ENCODE peak calls at places on chromosomes 12 and 14, in six cellular contexts. One of them, this sample, is unnamed.

GRCh38 chr12:121181181-121181580 is 28.7 kb upstream of the P2RX4 start:
- DNase-seq in stimulated activated CD8-positive, alpha-beta memory T cell treated with anti-CD3 and anti-CD28 coated beads, Interleukin-7, amount 100 ng/mL, for 24 hours: no peak
- DNase-seq in GM13976: no peak
- DNase-seq in activated CD4-positive, alpha-beta T cell treated with anti-CD3 and anti-CD28 coated beads for 24 hours: no peak
- DNase-seq in endothelial cell: no peak
- DNase-seq in posterior vena cava: no peak
- DNase-seq in this sample: no peak

GRCh38 chr14:27688823-27689444 is 1077.7 kb upstream of the FOXG1 start:
- DNase-seq in stimulated activated CD8-positive, alpha-beta memory T cell treated with anti-CD3 and anti-CD28 coated beads, Interleukin-7, amount 100 ng/mL, for 24 hours: no peak
- DNase-seq in GM13976: no peak
- DNase-seq in activated CD4-positive, alpha-beta T cell treated with anti-CD3 and anti-CD28 coated beads for 24 hours: no peak
- DNase-seq in endothelial cell: no peak
- DNase-seq in posterior vena cava: peak; percentile 57
- DNase-seq in this sample: no peak

GRCh38 chr14:101125313-101125712 is 221.8 kb upstream of the RTL1 start:
- DNase-seq in stimulated activated CD8-positive, alpha-beta memory T cell treated with anti-CD3 and anti-CD28 coated beads, Interleukin-7, amount 100 ng/mL, for 24 hours: no peak
- DNase-seq in GM13976: no peak
- DNase-seq in activated CD4-positive, alpha-beta T cell treated with anti-CD3 and anti-CD28 coated beads for 24 hours: no peak
- DNase-seq in endothelial cell: no peak
- DNase-seq in posterior vena cava: no peak
- DNase-seq in this sample: no peak

GRCh38 chr12:15527201-15527782 is 205.0 kb downstream of the PTPRO start:
- DNase-seq in stimulated activated CD8-positive, alpha-beta memory T cell treated with anti-CD3 and anti-CD28 coated beads, Interleukin-7, amount 100 ng/mL, for 24 hours: no peak
- DNase-seq in GM13976: no peak
- DNase-seq in activated CD4-positive, alpha-beta T cell treated with anti-CD3 and anti-CD28 coated beads for 24 hours: no peak
- DNase-seq in endothelial cell: no peak
- DNase-seq in posterior vena cava: no peak
- DNase-seq in this sample: no peak

GRCh38 chr12:76866726-76867125 is 12.1 kb downstream of the CSRP2 start:
- DNase-seq in stimulated activated CD8-positive, alpha-beta memory T cell treated with anti-CD3 and anti-CD28 coated beads, Interleukin-7, amount 100 ng/mL, for 24 hours: no peak
- DNase-seq in GM13976: no peak
- DNase-seq in activated CD4-positive, alpha-beta T cell treated with anti-CD3 and anti-CD28 coated beads for 24 hours: no peak
- DNase-seq in endothelial cell: no peak
- DNase-seq in posterior vena cava: no peak
- DNase-seq in this sample: no peak

GRCh38 chr14:71242237-71242748 is 335.0 kb downstream of the PCNX1 start:
- DNase-seq in stimulated activated CD8-positive, alpha-beta memory T cell treated with anti-CD3 and anti-CD28 coated beads, Interleukin-7, amount 100 ng/mL, for 24 hours: no peak
- DNase-seq in GM13976: no peak
- DNase-seq in activated CD4-positive, alpha-beta T cell treated with anti-CD3 and anti-CD28 coated beads for 24 hours: no peak
- DNase-seq in endothelial cell: no peak
- DNase-seq in posterior vena cava: no peak
- DNase-seq in this sample: no peak

GRCh38 chr14:104724981-104725771 is 1.1 kb downstream of the ADSS1 start:
- DNase-seq in stimulated activated CD8-positive, alpha-beta memory T cell treated with anti-CD3 and anti-CD28 coated beads, Interleukin-7, amount 100 ng/mL, for 24 hours: no peak
- DNase-seq in GM13976: no peak
- DNase-seq in activated CD4-positive, alpha-beta T cell treated with anti-CD3 and anti-CD28 coated beads for 24 hours: no peak
- DNase-seq in endothelial cell: peak; percentile 50
- DNase-seq in posterior vena cava: no peak
- DNase-seq in this sample: no peak

GRCh38 chr12:120356567-120357030 is 12.4 kb downstream of the MSI1 start:
- DNase-seq in stimulated activated CD8-positive, alpha-beta memory T cell treated with anti-CD3 and anti-CD28 coated beads, Interleukin-7, amount 100 ng/mL, for 24 hours: peak; percentile 57
- DNase-seq in GM13976: peak; percentile 89
- DNase-seq in activated CD4-positive, alpha-beta T cell treated with anti-CD3 and anti-CD28 coated beads for 24 hours: peak; percentile 61
- DNase-seq in endothelial cell: peak; percentile 83
- DNase-seq in posterior vena cava: peak; percentile 88
- DNase-seq in this sample: peak; percentile 87

GRCh38 chr14:63493246-63493645 is 49.9 kb downstream of the PPP2R5E start:
- DNase-seq in stimulated activated CD8-positive, alpha-beta memory T cell treated with anti-CD3 and anti-CD28 coated beads, Interleukin-7, amount 100 ng/mL, for 24 hours: no peak
- DNase-seq in GM13976: peak; percentile 41
- DNase-seq in activated CD4-positive, alpha-beta T cell treated with anti-CD3 and anti-CD28 coated beads for 24 hours: no peak
- DNase-seq in endothelial cell: no peak
- DNase-seq in posterior vena cava: no peak
- DNase-seq in this sample: no peak

GRCh38 chr12:115973066-115973465 is 304.4 kb downstream of the MED13L start:
- DNase-seq in stimulated activated CD8-positive, alpha-beta memory T cell treated with anti-CD3 and anti-CD28 coated beads, Interleukin-7, amount 100 ng/mL, for 24 hours: no peak
- DNase-seq in GM13976: no peak
- DNase-seq in activated CD4-positive, alpha-beta T cell treated with anti-CD3 and anti-CD28 coated beads for 24 hours: no peak
- DNase-seq in endothelial cell: no peak
- DNase-seq in posterior vena cava: no peak
- DNase-seq in this sample: no peak

GRCh38 chr14:103623883-103624482 is 5.0 kb upstream of the KLC1 start:
- DNase-seq in stimulated activated CD8-positive, alpha-beta memory T cell treated with anti-CD3 and anti-CD28 coated beads, Interleukin-7, amount 100 ng/mL, for 24 hours: no peak
- DNase-seq in GM13976: no peak
- DNase-seq in activated CD4-positive, alpha-beta T cell treated with anti-CD3 and anti-CD28 coated beads for 24 hours: no peak
- DNase-seq in endothelial cell: no peak
- DNase-seq in posterior vena cava: no peak
- DNase-seq in this sample: peak; percentile 76

GRCh38 chr14:24843494-24843893 is 206.5 kb downstream of the STXBP6 start:
- DNase-seq in stimulated activated CD8-positive, alpha-beta memory T cell treated with anti-CD3 and anti-CD28 coated beads, Interleukin-7, amount 100 ng/mL, for 24 hours: no peak
- DNase-seq in GM13976: peak; percentile 5
- DNase-seq in activated CD4-positive, alpha-beta T cell treated with anti-CD3 and anti-CD28 coated beads for 24 hours: no peak
- DNase-seq in endothelial cell: no peak
- DNase-seq in posterior vena cava: no peak
- DNase-seq in this sample: no peak

GRCh38 chr14:100375273-100375962 is 52.3 kb downstream of the SLC25A47 start:
- DNase-seq in stimulated activated CD8-positive, alpha-beta memory T cell treated with anti-CD3 and anti-CD28 coated beads, Interleukin-7, amount 100 ng/mL, for 24 hours: peak; percentile 67
- DNase-seq in GM13976: peak; percentile 78
- DNase-seq in activated CD4-positive, alpha-beta T cell treated with anti-CD3 and anti-CD28 coated beads for 24 hours: peak; percentile 75
- DNase-seq in endothelial cell: peak; percentile 28
- DNase-seq in posterior vena cava: peak; percentile 94
- DNase-seq in this sample: peak; percentile 86

GRCh38 chr12:76232013-76232412 is 116.2 kb downstream of the BBS10 start:
- DNase-seq in stimulated activated CD8-positive, alpha-beta memory T cell treated with anti-CD3 and anti-CD28 coated beads, Interleukin-7, amount 100 ng/mL, for 24 hours: no peak
- DNase-seq in GM13976: no peak
- DNase-seq in activated CD4-positive, alpha-beta T cell treated with anti-CD3 and anti-CD28 coated beads for 24 hours: no peak
- DNase-seq in endothelial cell: no peak
- DNase-seq in posterior vena cava: no peak
- DNase-seq in this sample: no peak

GRCh38 chr14:89417111-89417468 is at the start of gene FOXN3:
- DNase-seq in stimulated activated CD8-positive, alpha-beta memory T cell treated with anti-CD3 and anti-CD28 coated beads, Interleukin-7, amount 100 ng/mL, for 24 hours: peak; percentile 76
- DNase-seq in GM13976: peak; percentile 91
- DNase-seq in activated CD4-positive, alpha-beta T cell treated with anti-CD3 and anti-CD28 coated beads for 24 hours: peak; percentile 76
- DNase-seq in endothelial cell: peak; percentile 90
- DNase-seq in posterior vena cava: peak; percentile 98
- DNase-seq in this sample: peak; percentile 97

GRCh38 chr12:104709692-104710435 is 248.2 kb downstream of the SLC41A2 start:
- DNase-seq in stimulated activated CD8-positive, alpha-beta memory T cell treated with anti-CD3 and anti-CD28 coated beads, Interleukin-7, amount 100 ng/mL, for 24 hours: no peak
- DNase-seq in GM13976: no peak
- DNase-seq in activated CD4-positive, alpha-beta T cell treated with anti-CD3 and anti-CD28 coated beads for 24 hours: no peak
- DNase-seq in endothelial cell: no peak
- DNase-seq in posterior vena cava: no peak
- DNase-seq in this sample: no peak

GRCh38 chr12:52971701-52972329 is 22.9 kb downstream of the KRT18 start:
- DNase-seq in stimulated activated CD8-positive, alpha-beta memory T cell treated with anti-CD3 and anti-CD28 coated beads, Interleukin-7, amount 100 ng/mL, for 24 hours: no peak
- DNase-seq in GM13976: no peak
- DNase-seq in activated CD4-positive, alpha-beta T cell treated with anti-CD3 and anti-CD28 coated beads for 24 hours: no peak
- DNase-seq in endothelial cell: no peak
- DNase-seq in posterior vena cava: no peak
- DNase-seq in this sample: no peak

GRCh38 chr12:17215754-17216153 is 609.8 kb upstream of the LMO3 start:
- DNase-seq in stimulated activated CD8-positive, alpha-beta memory T cell treated with anti-CD3 and anti-CD28 coated beads, Interleukin-7, amount 100 ng/mL, for 24 hours: no peak
- DNase-seq in GM13976: no peak
- DNase-seq in activated CD4-positive, alpha-beta T cell treated with anti-CD3 and anti-CD28 coated beads for 24 hours: no peak
- DNase-seq in endothelial cell: no peak
- DNase-seq in posterior vena cava: no peak
- DNase-seq in this sample: no peak

GRCh38 chr14:64196668-64197411 is 97.3 kb downstream of the ESR2 start:
- DNase-seq in stimulated activated CD8-positive, alpha-beta memory T cell treated with anti-CD3 and anti-CD28 coated beads, Interleukin-7, amount 100 ng/mL, for 24 hours: no peak
- DNase-seq in GM13976: no peak
- DNase-seq in activated CD4-positive, alpha-beta T cell treated with anti-CD3 and anti-CD28 coated beads for 24 hours: no peak
- DNase-seq in endothelial cell: peak; percentile 38
- DNase-seq in posterior vena cava: no peak
- DNase-seq in this sample: peak; percentile 85

GRCh38 chr14:21807975-21808374 is 134.4 kb upstream of the OR4E1 start:
- DNase-seq in stimulated activated CD8-positive, alpha-beta memory T cell treated with anti-CD3 and anti-CD28 coated beads, Interleukin-7, amount 100 ng/mL, for 24 hours: no peak
- DNase-seq in GM13976: no peak
- DNase-seq in activated CD4-positive, alpha-beta T cell treated with anti-CD3 and anti-CD28 coated beads for 24 hours: no peak
- DNase-seq in endothelial cell: no peak
- DNase-seq in posterior vena cava: no peak
- DNase-seq in this sample: no peak

GRCh38 chr12:68374315-68374982 is 42.3 kb upstream of the MDM1 start:
- DNase-seq in stimulated activated CD8-positive, alpha-beta memory T cell treated with anti-CD3 and anti-CD28 coated beads, Interleukin-7, amount 100 ng/mL, for 24 hours: no peak
- DNase-seq in GM13976: peak; percentile 66
- DNase-seq in activated CD4-positive, alpha-beta T cell treated with anti-CD3 and anti-CD28 coated beads for 24 hours: peak; percentile 35
- DNase-seq in endothelial cell: no peak
- DNase-seq in posterior vena cava: no peak
- DNase-seq in this sample: no peak

GRCh38 chr12:9969673-9970072 is 1.5 kb upstream of the CLEC12A start:
- DNase-seq in stimulated activated CD8-positive, alpha-beta memory T cell treated with anti-CD3 and anti-CD28 coated beads, Interleukin-7, amount 100 ng/mL, for 24 hours: no peak
- DNase-seq in GM13976: no peak
- DNase-seq in activated CD4-positive, alpha-beta T cell treated with anti-CD3 and anti-CD28 coated beads for 24 hours: no peak
- DNase-seq in endothelial cell: no peak
- DNase-seq in posterior vena cava: no peak
- DNase-seq in this sample: no peak

GRCh38 chr14:70415788-70416187 is 1.1 kb downstream of the SYNJ2BP start:
- DNase-seq in stimulated activated CD8-positive, alpha-beta memory T cell treated with anti-CD3 and anti-CD28 coated beads, Interleukin-7, amount 100 ng/mL, for 24 hours: no peak
- DNase-seq in GM13976: no peak
- DNase-seq in activated CD4-positive, alpha-beta T cell treated with anti-CD3 and anti-CD28 coated beads for 24 hours: no peak
- DNase-seq in endothelial cell: no peak
- DNase-seq in posterior vena cava: no peak
- DNase-seq in this sample: no peak

GRCh38 chr12:113230315-113231274 is 9.3 kb downstream of the TPCN1 start:
- DNase-seq in stimulated activated CD8-positive, alpha-beta memory T cell treated with anti-CD3 and anti-CD28 coated beads, Interleukin-7, amount 100 ng/mL, for 24 hours: no peak
- DNase-seq in GM13976: no peak
- DNase-seq in activated CD4-positive, alpha-beta T cell treated with anti-CD3 and anti-CD28 coated beads for 24 hours: no peak
- DNase-seq in endothelial cell: no peak
- DNase-seq in posterior vena cava: peak; percentile 55
- DNase-seq in this sample: peak; percentile 59

GRCh38 chr12:237026-237815 is 23.3 kb upstream of the SLC6A12 start:
- DNase-seq in stimulated activated CD8-positive, alpha-beta memory T cell treated with anti-CD3 and anti-CD28 coated beads, Interleukin-7, amount 100 ng/mL, for 24 hours: no peak
- DNase-seq in GM13976: no peak
- DNase-seq in activated CD4-positive, alpha-beta T cell treated with anti-CD3 and anti-CD28 coated beads for 24 hours: no peak
- DNase-seq in endothelial cell: no peak
- DNase-seq in posterior vena cava: peak; percentile 79
- DNase-seq in this sample: no peak

GRCh38 chr12:8781326-8781725 is 41.1 kb upstream of the A2ML1 start:
- DNase-seq in stimulated activated CD8-positive, alpha-beta memory T cell treated with anti-CD3 and anti-CD28 coated beads, Interleukin-7, amount 100 ng/mL, for 24 hours: no peak
- DNase-seq in GM13976: no peak
- DNase-seq in activated CD4-positive, alpha-beta T cell treated with anti-CD3 and anti-CD28 coated beads for 24 hours: no peak
- DNase-seq in endothelial cell: no peak
- DNase-seq in posterior vena cava: no peak
- DNase-seq in this sample: no peak

GRCh38 chr12:132661972-132662371 is 25.2 kb downstream of the POLE start:
- DNase-seq in stimulated activated CD8-positive, alpha-beta memory T cell treated with anti-CD3 and anti-CD28 coated beads, Interleukin-7, amount 100 ng/mL, for 24 hours: no peak
- DNase-seq in GM13976: no peak
- DNase-seq in activated CD4-positive, alpha-beta T cell treated with anti-CD3 and anti-CD28 coated beads for 24 hours: no peak
- DNase-seq in endothelial cell: no peak
- DNase-seq in posterior vena cava: peak; percentile 25
- DNase-seq in this sample: no peak

GRCh38 chr12:57148469-57149308 is 1.3 kb upstream of the LRP1-AS start:
- DNase-seq in stimulated activated CD8-positive, alpha-beta memory T cell treated with anti-CD3 and anti-CD28 coated beads, Interleukin-7, amount 100 ng/mL, for 24 hours: no peak
- DNase-seq in GM13976: no peak
- DNase-seq in activated CD4-positive, alpha-beta T cell treated with anti-CD3 and anti-CD28 coated beads for 24 hours: no peak
- DNase-seq in endothelial cell: no peak
- DNase-seq in posterior vena cava: peak; percentile 92
- DNase-seq in this sample: no peak

GRCh38 chr14:76236172-76237130 is 84.7 kb downstream of the GPATCH2L start:
- DNase-seq in stimulated activated CD8-positive, alpha-beta memory T cell treated with anti-CD3 and anti-CD28 coated beads, Interleukin-7, amount 100 ng/mL, for 24 hours: no peak
- DNase-seq in GM13976: peak; percentile 63
- DNase-seq in activated CD4-positive, alpha-beta T cell treated with anti-CD3 and anti-CD28 coated beads for 24 hours: no peak
- DNase-seq in endothelial cell: no peak
- DNase-seq in posterior vena cava: no peak
- DNase-seq in this sample: no peak

GRCh38 chr12:112252184-112252583 is 126.8 kb downstream of the TRAFD1 start:
- DNase-seq in stimulated activated CD8-positive, alpha-beta memory T cell treated with anti-CD3 and anti-CD28 coated beads, Interleukin-7, amount 100 ng/mL, for 24 hours: no peak
- DNase-seq in GM13976: no peak
- DNase-seq in activated CD4-positive, alpha-beta T cell treated with anti-CD3 and anti-CD28 coated beads for 24 hours: no peak
- DNase-seq in endothelial cell: no peak
- DNase-seq in posterior vena cava: no peak
- DNase-seq in this sample: no peak

GRCh38 chr12:59651230-59651920 is 55.5 kb downstream of the SLC16A7 start:
- DNase-seq in stimulated activated CD8-positive, alpha-beta memory T cell treated with anti-CD3 and anti-CD28 coated beads, Interleukin-7, amount 100 ng/mL, for 24 hours: no peak
- DNase-seq in GM13976: no peak
- DNase-seq in activated CD4-positive, alpha-beta T cell treated with anti-CD3 and anti-CD28 coated beads for 24 hours: no peak
- DNase-seq in endothelial cell: no peak
- DNase-seq in posterior vena cava: no peak
- DNase-seq in this sample: no peak

GRCh38 chr14:73289729-73290128 is 52.4 kb downstream of the PAPLN start:
- DNase-seq in stimulated activated CD8-positive, alpha-beta memory T cell treated with anti-CD3 and anti-CD28 coated beads, Interleukin-7, amount 100 ng/mL, for 24 hours: no peak
- DNase-seq in GM13976: no peak
- DNase-seq in activated CD4-positive, alpha-beta T cell treated with anti-CD3 and anti-CD28 coated beads for 24 hours: no peak
- DNase-seq in endothelial cell: no peak
- DNase-seq in posterior vena cava: no peak
- DNase-seq in this sample: no peak

GRCh38 chr14:75310295-75311059 is 31.8 kb downstream of the FOS start:
- DNase-seq in stimulated activated CD8-positive, alpha-beta memory T cell treated with anti-CD3 and anti-CD28 coated beads, Interleukin-7, amount 100 ng/mL, for 24 hours: no peak
- DNase-seq in GM13976: no peak
- DNase-seq in activated CD4-positive, alpha-beta T cell treated with anti-CD3 and anti-CD28 coated beads for 24 hours: no peak
- DNase-seq in endothelial cell: peak; percentile 70
- DNase-seq in posterior vena cava: peak; percentile 96
- DNase-seq in this sample: no peak